ENCODE peak calls at places on chromosomes 4 and X, in nine cellular contexts. One of them, this sample, is unnamed.

GRCh38 chr4:173074501-173074946 is 94.1 kb upstream of the GALNT7 start:
- DNase-seq in RWPE1: peak
- DNase-seq in WTC11: peak
- DNase-seq in A549: peak
- DNase-seq in psoas muscle: no peak
- DNase-seq in tibial artery: no peak
- DNase-seq in endothelial cell: no peak
- DNase-seq in brain microvascular endothelial cell: peak
- DNase-seq in ovary: no peak
- DNase-seq in this sample: no peak

GRCh38 chr4:8871417-8872401 is at the start of gene HMX1:
- DNase-seq in RWPE1: peak
- DNase-seq in WTC11: peak
- DNase-seq in A549: peak
- DNase-seq in psoas muscle: peak
- DNase-seq in tibial artery: no peak
- DNase-seq in endothelial cell: peak
- DNase-seq in brain microvascular endothelial cell: no peak
- DNase-seq in ovary: no peak
- DNase-seq in this sample: no peak

GRCh38 chrX:41327359-41327758 is 6.6 kb upstream of the DDX3X start:
- DNase-seq in RWPE1: no peak
- DNase-seq in WTC11: no peak
- DNase-seq in A549: no peak
- DNase-seq in psoas muscle: no peak
- DNase-seq in tibial artery: no peak
- DNase-seq in endothelial cell: no peak
- DNase-seq in brain microvascular endothelial cell: no peak
- DNase-seq in ovary: no peak
- DNase-seq in this sample: no peak

GRCh38 chr4:75484195-75484594 is 30.0 kb downstream of the RCHY1 start:
- DNase-seq in RWPE1: no peak
- DNase-seq in WTC11: no peak
- DNase-seq in A549: no peak
- DNase-seq in psoas muscle: no peak
- DNase-seq in tibial artery: no peak
- DNase-seq in endothelial cell: no peak
- DNase-seq in brain microvascular endothelial cell: no peak
- DNase-seq in ovary: no peak
- DNase-seq in this sample: no peak

GRCh38 chr4:146481246-146481645 is 40.5 kb downstream of the SLC10A7 start:
- DNase-seq in RWPE1: no peak
- DNase-seq in WTC11: no peak
- DNase-seq in A549: no peak
- DNase-seq in psoas muscle: no peak
- DNase-seq in tibial artery: no peak
- DNase-seq in endothelial cell: no peak
- DNase-seq in brain microvascular endothelial cell: no peak
- DNase-seq in ovary: no peak
- DNase-seq in this sample: peak

GRCh38 chr4:123248260-123248659 is 148.3 kb upstream of the SPRY1 start:
- DNase-seq in RWPE1: no peak
- DNase-seq in WTC11: no peak
- DNase-seq in A549: no peak
- DNase-seq in psoas muscle: no peak
- DNase-seq in tibial artery: no peak
- DNase-seq in endothelial cell: no peak
- DNase-seq in brain microvascular endothelial cell: no peak
- DNase-seq in ovary: no peak
- DNase-seq in this sample: no peak

GRCh38 chr4:76430519-76431388 is 4.3 kb upstream of the SHROOM3 start:
- DNase-seq in RWPE1: peak
- DNase-seq in WTC11: no peak
- DNase-seq in A549: peak
- DNase-seq in psoas muscle: no peak
- DNase-seq in tibial artery: no peak
- DNase-seq in endothelial cell: no peak
- DNase-seq in brain microvascular endothelial cell: peak
- DNase-seq in ovary: no peak
- DNase-seq in this sample: no peak

GRCh38 chr4:19675172-19675811 is 576.4 kb upstream of the SLIT2 start:
- DNase-seq in RWPE1: no peak
- DNase-seq in WTC11: no peak
- DNase-seq in A549: no peak
- DNase-seq in psoas muscle: no peak
- DNase-seq in tibial artery: peak
- DNase-seq in endothelial cell: no peak
- DNase-seq in brain microvascular endothelial cell: peak
- DNase-seq in ovary: no peak
- DNase-seq in this sample: no peak

GRCh38 chr4:70838400-70838971 is 1.2 kb downstream of the GRSF1 start:
- DNase-seq in RWPE1: no peak
- DNase-seq in WTC11: no peak
- DNase-seq in A549: peak
- DNase-seq in psoas muscle: no peak
- DNase-seq in tibial artery: no peak
- DNase-seq in endothelial cell: no peak
- DNase-seq in brain microvascular endothelial cell: no peak
- DNase-seq in ovary: no peak
- DNase-seq in this sample: no peak

GRCh38 chr4:153265311-153266047 is 61.2 kb downstream of the TRIM2 start:
- DNase-seq in RWPE1: no peak
- DNase-seq in WTC11: no peak
- DNase-seq in A549: no peak
- DNase-seq in psoas muscle: no peak
- DNase-seq in tibial artery: no peak
- DNase-seq in endothelial cell: no peak
- DNase-seq in brain microvascular endothelial cell: no peak
- DNase-seq in ovary: no peak
- DNase-seq in this sample: no peak

GRCh38 chrX:35076061-35076460 is 133.5 kb downstream of the FAM47B start:
- DNase-seq in RWPE1: no peak
- DNase-seq in WTC11: peak
- DNase-seq in A549: no peak
- DNase-seq in psoas muscle: no peak
- DNase-seq in tibial artery: no peak
- DNase-seq in endothelial cell: no peak
- DNase-seq in brain microvascular endothelial cell: no peak
- DNase-seq in ovary: no peak
- DNase-seq in this sample: no peak

GRCh38 chr4:84050014-84050413 is 449.1 kb downstream of the NKX6-1 start:
- DNase-seq in RWPE1: no peak
- DNase-seq in WTC11: peak
- DNase-seq in A549: no peak
- DNase-seq in psoas muscle: no peak
- DNase-seq in tibial artery: no peak
- DNase-seq in endothelial cell: no peak
- DNase-seq in brain microvascular endothelial cell: no peak
- DNase-seq in ovary: no peak
- DNase-seq in this sample: no peak

GRCh38 chr4:67682266-67682665 is 18.7 kb downstream of the UBA6 start:
- DNase-seq in RWPE1: no peak
- DNase-seq in WTC11: no peak
- DNase-seq in A549: no peak
- DNase-seq in psoas muscle: no peak
- DNase-seq in tibial artery: no peak
- DNase-seq in endothelial cell: no peak
- DNase-seq in brain microvascular endothelial cell: no peak
- DNase-seq in ovary: no peak
- DNase-seq in this sample: no peak

GRCh38 chrX:55867254-55867653 is 149.7 kb downstream of the RRAGB start:
- DNase-seq in RWPE1: peak
- DNase-seq in WTC11: no peak
- DNase-seq in A549: no peak
- DNase-seq in psoas muscle: no peak
- DNase-seq in tibial artery: no peak
- DNase-seq in endothelial cell: no peak
- DNase-seq in brain microvascular endothelial cell: peak
- DNase-seq in ovary: no peak
- DNase-seq in this sample: no peak

GRCh38 chr4:30717208-30718020 is 2.8 kb upstream of the PCDH7 start:
- DNase-seq in RWPE1: peak
- DNase-seq in WTC11: peak
- DNase-seq in A549: peak
- DNase-seq in psoas muscle: peak
- DNase-seq in tibial artery: peak
- DNase-seq in endothelial cell: peak
- DNase-seq in brain microvascular endothelial cell: peak
- DNase-seq in ovary: peak
- DNase-seq in this sample: peak

GRCh38 chr4:173289351-173289725 is 44.8 kb downstream of the HMGB2 start:
- DNase-seq in RWPE1: no peak
- DNase-seq in WTC11: no peak
- DNase-seq in A549: no peak
- DNase-seq in psoas muscle: no peak
- DNase-seq in tibial artery: no peak
- DNase-seq in endothelial cell: no peak
- DNase-seq in brain microvascular endothelial cell: peak
- DNase-seq in ovary: no peak
- DNase-seq in this sample: no peak

GRCh38 chrX:71541546-71542022 is 8.7 kb downstream of the OGT start:
- DNase-seq in RWPE1: no peak
- DNase-seq in WTC11: no peak
- DNase-seq in A549: no peak
- DNase-seq in psoas muscle: no peak
- DNase-seq in tibial artery: no peak
- DNase-seq in endothelial cell: no peak
- DNase-seq in brain microvascular endothelial cell: peak
- DNase-seq in ovary: no peak
- DNase-seq in this sample: no peak

GRCh38 chr4:20253799-20254409 is 2.2 kb downstream of the SLIT2 start:
- DNase-seq in RWPE1: no peak
- DNase-seq in WTC11: peak
- DNase-seq in A549: no peak
- DNase-seq in psoas muscle: peak
- DNase-seq in tibial artery: peak
- DNase-seq in endothelial cell: peak
- DNase-seq in brain microvascular endothelial cell: no peak
- DNase-seq in ovary: no peak
- DNase-seq in this sample: peak

GRCh38 chr4:148254818-148255366 is 187.3 kb downstream of the NR3C2 start:
- DNase-seq in RWPE1: no peak
- DNase-seq in WTC11: no peak
- DNase-seq in A549: no peak
- DNase-seq in psoas muscle: no peak
- DNase-seq in tibial artery: no peak
- DNase-seq in endothelial cell: no peak
- DNase-seq in brain microvascular endothelial cell: no peak
- DNase-seq in ovary: no peak
- DNase-seq in this sample: no peak

GRCh38 chr4:52838729-52839722 is 23.1 kb upstream of the RASL11B start:
- DNase-seq in RWPE1: no peak
- DNase-seq in WTC11: no peak
- DNase-seq in A549: no peak
- DNase-seq in psoas muscle: no peak
- DNase-seq in tibial artery: no peak
- DNase-seq in endothelial cell: no peak
- DNase-seq in brain microvascular endothelial cell: no peak
- DNase-seq in ovary: peak
- DNase-seq in this sample: no peak

GRCh38 chr4:25696409-25696808 is 40.8 kb downstream of the SLC34A2 start:
- DNase-seq in RWPE1: no peak
- DNase-seq in WTC11: no peak
- DNase-seq in A549: no peak
- DNase-seq in psoas muscle: no peak
- DNase-seq in tibial artery: no peak
- DNase-seq in endothelial cell: no peak
- DNase-seq in brain microvascular endothelial cell: no peak
- DNase-seq in ovary: no peak
- DNase-seq in this sample: no peak
- TF ChIP-seq CTCF in RWPE1: no peak
- TF ChIP-seq CTCF in WTC11: no peak
- TF ChIP-seq CTCF in A549: no peak
- TF ChIP-seq CTCF in psoas muscle: no peak
- TF ChIP-seq CTCF in tibial artery: no peak
- TF ChIP-seq CTCF in endothelial cell: no peak
- TF ChIP-seq CTCF in brain microvascular endothelial cell: no peak
- TF ChIP-seq CTCF in ovary: no peak
- TF ChIP-seq CTCF in this sample: no peak

DNA sequence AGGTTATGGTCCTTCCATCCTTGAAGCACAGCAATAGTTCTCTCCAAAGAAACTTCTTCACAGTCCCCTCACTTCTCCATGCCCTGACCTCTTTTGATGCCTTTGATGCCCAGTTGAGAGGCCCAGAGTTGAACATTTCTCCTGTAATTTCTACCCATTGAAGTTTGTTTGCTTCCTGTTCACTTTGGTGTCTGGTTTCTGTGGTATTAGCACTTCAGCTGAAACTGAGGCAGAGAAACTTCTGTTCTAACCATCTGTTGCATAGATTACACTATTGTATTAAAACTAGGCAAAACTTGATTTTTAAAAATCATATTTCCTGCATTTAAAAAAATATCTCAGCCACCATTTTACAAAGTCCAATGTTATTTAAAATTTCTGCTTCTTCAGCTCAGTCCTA is 89.8 kb upstream of the ADGRG2 start:
- DNase-seq in RWPE1: no peak
- DNase-seq in WTC11: no peak
- DNase-seq in A549: no peak
- DNase-seq in psoas muscle: no peak
- DNase-seq in tibial artery: no peak
- DNase-seq in endothelial cell: no peak
- DNase-seq in brain microvascular endothelial cell: no peak
- DNase-seq in ovary: no peak
- DNase-seq in this sample: no peak
- TF ChIP-seq CTCF in RWPE1: no peak
- TF ChIP-seq CTCF in WTC11: no peak
- TF ChIP-seq CTCF in A549: no peak
- TF ChIP-seq CTCF in psoas muscle: no peak
- TF ChIP-seq CTCF in tibial artery: no peak
- TF ChIP-seq CTCF in endothelial cell: no peak
- TF ChIP-seq CTCF in brain microvascular endothelial cell: no peak
- TF ChIP-seq CTCF in ovary: no peak
- TF ChIP-seq CTCF in this sample: no peak

DNA sequence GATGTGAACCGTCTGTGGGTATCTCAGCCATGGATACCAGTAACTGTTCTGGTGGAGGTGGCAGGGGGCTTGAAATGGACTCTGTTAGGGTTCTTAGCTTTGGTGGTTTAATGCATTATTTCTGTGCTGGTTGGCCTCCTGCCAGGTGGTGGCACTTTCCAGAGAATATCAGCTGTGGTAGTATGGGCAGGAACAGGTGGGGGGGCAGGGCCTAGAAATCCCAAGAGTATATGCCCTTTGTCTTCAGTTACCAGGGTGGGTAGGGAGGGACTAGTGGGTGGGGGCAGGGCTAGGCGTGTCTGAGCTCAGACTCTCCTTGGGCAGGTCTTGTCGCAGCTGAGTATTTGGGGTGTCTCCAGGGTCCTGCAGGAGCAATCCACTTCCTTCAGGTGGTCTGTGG is 106.7 kb downstream of the KIT start:
- DNase-seq in RWPE1: no peak
- DNase-seq in WTC11: no peak
- DNase-seq in A549: no peak
- DNase-seq in psoas muscle: no peak
- DNase-seq in tibial artery: no peak
- DNase-seq in endothelial cell: no peak
- DNase-seq in brain microvascular endothelial cell: no peak
- DNase-seq in ovary: no peak
- DNase-seq in this sample: no peak
- TF ChIP-seq CTCF in RWPE1: no peak
- TF ChIP-seq CTCF in WTC11: no peak
- TF ChIP-seq CTCF in A549: no peak
- TF ChIP-seq CTCF in psoas muscle: no peak
- TF ChIP-seq CTCF in tibial artery: no peak
- TF ChIP-seq CTCF in endothelial cell: no peak
- TF ChIP-seq CTCF in brain microvascular endothelial cell: no peak
- TF ChIP-seq CTCF in ovary: no peak
- TF ChIP-seq CTCF in this sample: no peak

GRCh38 chrX:80237072-80237471 is 183.2 kb upstream of the TENT5D start:
- DNase-seq in RWPE1: no peak
- DNase-seq in WTC11: peak
- DNase-seq in A549: no peak
- DNase-seq in psoas muscle: no peak
- DNase-seq in tibial artery: no peak
- DNase-seq in endothelial cell: no peak
- DNase-seq in brain microvascular endothelial cell: no peak
- DNase-seq in ovary: no peak
- DNase-seq in this sample: no peak
- TF ChIP-seq CTCF in RWPE1: no peak
- TF ChIP-seq CTCF in WTC11: no peak
- TF ChIP-seq CTCF in A549: no peak
- TF ChIP-seq CTCF in psoas muscle: no peak
- TF ChIP-seq CTCF in tibial artery: no peak
- TF ChIP-seq CTCF in endothelial cell: no peak
- TF ChIP-seq CTCF in brain microvascular endothelial cell: no peak
- TF ChIP-seq CTCF in ovary: no peak
- TF ChIP-seq CTCF in this sample: no peak